ENCODE peak calls at places on chromosomes 1 and 21, in six cellular contexts. D is KBM-7; B is stimulated activated naive CD4-positive, alpha-beta T cell; K is Daoy; O is mucosa of descending colon; H is substantia nigra. M is an unnamed sample.

GRCh38 chr1:26289158-26290059 is 9.5 kb downstream of the SH3BGRL3 start:
- DNase-seq in D (peak; percentile 98), B (peak; percentile 18), K (no peak), O (peak; percentile 85), H (no peak), M (no peak)

GRCh38 chr1:244049969-244050834 is 881 bp upstream of the ZBTB18 start:
- DNase-seq in D (peak; percentile 38), B (peak; percentile 34), K (no peak), O (no peak), H (no peak), M (peak; percentile 29)

GRCh38 chr1:235923466-235924008 is 56.8 kb upstream of the LYST start:
- DNase-seq in D (no peak), B (no peak), K (no peak), O (peak; percentile 80), H (no peak), M (no peak)

GRCh38 chr1:99674665-99675064 is 28.8 kb downstream of the PALMD start:
- DNase-seq in D (no peak), B (no peak), K (no peak), O (no peak), H (no peak), M (no peak)

GRCh38 chr1:3064901-3065300 is 4.1 kb upstream of the PRDM16 start:
- DNase-seq in D (no peak), B (no peak), K (no peak), O (peak; percentile 10), H (no peak), M (no peak)

GRCh38 chr1:193498088-193498605 is 311.7 kb upstream of the B3GALT2 start:
- DNase-seq in D (no peak), B (no peak), K (peak; percentile 11), O (no peak), H (no peak), M (no peak)

GRCh38 chr1:11590395-11590794 is 63.8 kb downstream of the FBXO2 start:
- DNase-seq in D (no peak), B (no peak), K (no peak), O (no peak), H (no peak), M (no peak)

GRCh38 chr1:113269577-113269976 is 120.7 kb upstream of the MAGI3 start:
- DNase-seq in D (no peak), B (no peak), K (no peak), O (no peak), H (no peak), M (peak; percentile 12)

GRCh38 chr1:207917086-207917485 is 6.2 kb upstream of the CD34 start:
- DNase-seq in D (no peak), B (no peak), K (no peak), O (no peak), H (no peak), M (no peak)

GRCh38 chr1:198725090-198725489 is 86.2 kb downstream of the PTPRC start:
- DNase-seq in D (no peak), B (no peak), K (no peak), O (no peak), H (no peak), M (no peak)

GRCh38 chr1:31748265-31748859 is 15.8 kb downstream of the ADGRB2 start:
- DNase-seq in D (no peak), B (no peak), K (peak; percentile 59), O (no peak), H (no peak), M (no peak)

GRCh38 chr1:235608278-235608677 is 41.3 kb downstream of the GNG4 start:
- DNase-seq in D (no peak), B (no peak), K (no peak), O (no peak), H (no peak), M (no peak)

GRCh38 chr1:210259496-210259895 is 26.9 kb downstream of the SERTAD4 start:
- DNase-seq in D (no peak), B (no peak), K (peak; percentile 84), O (no peak), H (no peak), M (no peak)

GRCh38 chr1:229757226-229757625 is 131.2 kb downstream of the URB2 start:
- DNase-seq in D (no peak), B (no peak), K (peak; percentile 44), O (no peak), H (no peak), M (no peak)

GRCh38 chr1:227729881-227730629 is 5.0 kb downstream of the JMJD4 start:
- DNase-seq in D (peak; percentile 82), B (no peak), K (peak; percentile 58), O (no peak), H (no peak), M (peak; percentile 60)

GRCh38 chr21:37455504-37455911 is 88.9 kb downstream of the DYRK1A start:
- DNase-seq in D (peak; percentile 50), B (no peak), K (peak; percentile 33), O (no peak), H (no peak), M (no peak)